ENCODE peak calls at places on chromosomes 12 and 14, in five cellular contexts. One of them, this sample, is unnamed.

GRCh38 chr12:123912415-123913385 is 59.9 kb downstream of the CCDC92 start:
- DNase-seq in left ventricle myocardium inferior: no peak
- DNase-seq in coronary artery: no peak
- DNase-seq in type B pancreatic cell: no peak
- DNase-seq in fibroblast of lung: no peak
- DNase-seq in this sample: no peak

GRCh38 chr14:104550340-104550848 is 29.2 kb upstream of the C14orf180 start:
- DNase-seq in left ventricle myocardium inferior: no peak
- DNase-seq in coronary artery: no peak
- DNase-seq in type B pancreatic cell: peak
- DNase-seq in fibroblast of lung: no peak
- DNase-seq in this sample: no peak

GRCh38 chr14:93490001-93490400 is 59.3 kb downstream of the UNC79 start:
- DNase-seq in left ventricle myocardium inferior: no peak
- DNase-seq in coronary artery: no peak
- DNase-seq in type B pancreatic cell: no peak
- DNase-seq in fibroblast of lung: no peak
- DNase-seq in this sample: no peak

GRCh38 chr12:32139064-32139421 is 32.4 kb downstream of the BICD1 start:
- DNase-seq in left ventricle myocardium inferior: no peak
- DNase-seq in coronary artery: no peak
- DNase-seq in type B pancreatic cell: no peak
- DNase-seq in fibroblast of lung: peak
- DNase-seq in this sample: peak

GRCh38 chr14:38839743-38840375 is 263.2 kb downstream of the SEC23A start:
- DNase-seq in left ventricle myocardium inferior: no peak
- DNase-seq in coronary artery: no peak
- DNase-seq in type B pancreatic cell: no peak
- DNase-seq in fibroblast of lung: peak
- DNase-seq in this sample: no peak

GRCh38 chr12:47896633-47897032 is 8.2 kb downstream of the VDR start:
- DNase-seq in left ventricle myocardium inferior: no peak
- DNase-seq in coronary artery: no peak
- DNase-seq in type B pancreatic cell: no peak
- DNase-seq in fibroblast of lung: no peak
- DNase-seq in this sample: no peak

GRCh38 chr14:24849471-24849870 is 200.5 kb downstream of the STXBP6 start:
- DNase-seq in left ventricle myocardium inferior: no peak
- DNase-seq in coronary artery: no peak
- DNase-seq in type B pancreatic cell: no peak
- DNase-seq in fibroblast of lung: peak
- DNase-seq in this sample: no peak

GRCh38 chr12:70919597-70920035 is 922 bp downstream of the PTPRR start:
- DNase-seq in left ventricle myocardium inferior: no peak
- DNase-seq in coronary artery: no peak
- DNase-seq in type B pancreatic cell: no peak
- DNase-seq in fibroblast of lung: peak
- DNase-seq in this sample: no peak

GRCh38 chr14:81766597-81766996 is 232.9 kb upstream of the SEL1L start:
- DNase-seq in left ventricle myocardium inferior: no peak
- DNase-seq in coronary artery: no peak
- DNase-seq in type B pancreatic cell: no peak
- DNase-seq in fibroblast of lung: no peak
- DNase-seq in this sample: no peak

GRCh38 chr14:65482769-65483438 is 70.4 kb downstream of the FUT8 start:
- DNase-seq in left ventricle myocardium inferior: no peak
- DNase-seq in coronary artery: no peak
- DNase-seq in type B pancreatic cell: no peak
- DNase-seq in fibroblast of lung: no peak
- DNase-seq in this sample: no peak

GRCh38 chr14:102603293-102603907 is 11.0 kb downstream of the RCOR1 start:
- DNase-seq in left ventricle myocardium inferior: no peak
- DNase-seq in coronary artery: no peak
- DNase-seq in type B pancreatic cell: no peak
- DNase-seq in fibroblast of lung: no peak
- DNase-seq in this sample: no peak

GRCh38 chr14:65419593-65420252 is 7.2 kb downstream of the FUT8 start:
- DNase-seq in left ventricle myocardium inferior: no peak
- DNase-seq in coronary artery: no peak
- DNase-seq in type B pancreatic cell: no peak
- DNase-seq in fibroblast of lung: no peak
- DNase-seq in this sample: no peak

GRCh38 chr12:99974146-99974545 is 10.6 kb downstream of the ANKS1B start:
- DNase-seq in left ventricle myocardium inferior: no peak
- DNase-seq in coronary artery: no peak
- DNase-seq in type B pancreatic cell: no peak
- DNase-seq in fibroblast of lung: no peak
- DNase-seq in this sample: no peak

GRCh38 chr12:52636592-52637258 is 15.3 kb downstream of the KRT2 start:
- DNase-seq in left ventricle myocardium inferior: no peak
- DNase-seq in coronary artery: no peak
- DNase-seq in type B pancreatic cell: peak
- DNase-seq in fibroblast of lung: no peak
- DNase-seq in this sample: no peak

GRCh38 chr14:72613975-72614319 is 280.0 kb downstream of the DPF3 start:
- DNase-seq in left ventricle myocardium inferior: no peak
- DNase-seq in coronary artery: no peak
- DNase-seq in type B pancreatic cell: no peak
- DNase-seq in fibroblast of lung: no peak
- DNase-seq in this sample: no peak

GRCh38 chr14:53470351-53471043 is 317.4 kb upstream of the DDHD1 start:
- DNase-seq in left ventricle myocardium inferior: peak
- DNase-seq in coronary artery: no peak
- DNase-seq in type B pancreatic cell: no peak
- DNase-seq in fibroblast of lung: peak
- DNase-seq in this sample: no peak

GRCh38 chr12:132133952-132134652 is 10.0 kb downstream of the DDX51 start:
- DNase-seq in left ventricle myocardium inferior: no peak
- DNase-seq in coronary artery: no peak
- DNase-seq in type B pancreatic cell: no peak
- DNase-seq in fibroblast of lung: no peak
- DNase-seq in this sample: no peak
- TF ChIP-seq CTCF in left ventricle myocardium inferior: no peak
- TF ChIP-seq CTCF in coronary artery: no peak
- TF ChIP-seq CTCF in type B pancreatic cell: no peak
- TF ChIP-seq CTCF in fibroblast of lung: no peak
- TF ChIP-seq CTCF in this sample: no peak

GRCh38 chr14:77315115-77315944 is 5.4 kb downstream of the POMT2 start:
- DNase-seq in left ventricle myocardium inferior: no peak
- DNase-seq in coronary artery: no peak
- DNase-seq in type B pancreatic cell: no peak
- DNase-seq in fibroblast of lung: no peak
- DNase-seq in this sample: no peak

GRCh38 chr14:77313374-77313773 is 7.3 kb downstream of the POMT2 start:
- DNase-seq in left ventricle myocardium inferior: no peak
- DNase-seq in coronary artery: no peak
- DNase-seq in type B pancreatic cell: no peak
- DNase-seq in fibroblast of lung: no peak
- DNase-seq in this sample: no peak

GRCh38 chr14:77311217-77311616 is 9.5 kb downstream of the POMT2 start:
- DNase-seq in left ventricle myocardium inferior: no peak
- DNase-seq in coronary artery: no peak
- DNase-seq in type B pancreatic cell: no peak
- DNase-seq in fibroblast of lung: peak
- DNase-seq in this sample: no peak

GRCh38 chr14:77314539-77314938 is 6.1 kb downstream of the POMT2 start:
- DNase-seq in left ventricle myocardium inferior: no peak
- DNase-seq in coronary artery: no peak
- DNase-seq in type B pancreatic cell: no peak
- DNase-seq in fibroblast of lung: no peak
- DNase-seq in this sample: no peak

DNA sequence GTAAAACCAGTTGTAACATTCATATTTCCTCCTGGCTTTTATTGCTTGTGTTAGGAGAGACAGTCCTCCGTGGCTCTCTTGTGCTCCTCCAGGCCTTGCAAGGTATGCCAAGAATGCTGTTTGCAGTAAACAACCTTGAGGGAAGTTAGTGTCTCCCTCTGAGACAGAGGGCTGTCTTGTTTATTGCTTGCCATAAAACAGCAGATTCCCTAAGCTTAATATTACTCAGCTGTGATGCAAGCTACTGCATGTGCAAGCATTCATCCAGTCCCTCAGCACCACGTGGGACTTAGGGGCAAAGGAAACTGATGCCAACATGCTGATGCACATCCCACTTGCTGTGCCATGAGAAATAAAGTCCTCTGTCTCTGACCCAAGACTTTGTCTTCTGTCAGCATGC is 6.6 kb downstream of the POMT2 start:
- DNase-seq in left ventricle myocardium inferior: no peak
- DNase-seq in coronary artery: no peak
- DNase-seq in type B pancreatic cell: no peak
- DNase-seq in fibroblast of lung: peak
- DNase-seq in this sample: no peak
- TF ChIP-seq CTCF in left ventricle myocardium inferior: no peak
- TF ChIP-seq CTCF in coronary artery: no peak
- TF ChIP-seq CTCF in type B pancreatic cell: no peak
- TF ChIP-seq CTCF in fibroblast of lung: no peak
- TF ChIP-seq CTCF in this sample: no peak

GRCh38 chr14:44700184-44700583 is 193.1 kb upstream of the FSCB start:
- DNase-seq in left ventricle myocardium inferior: no peak
- DNase-seq in coronary artery: no peak
- DNase-seq in type B pancreatic cell: no peak
- DNase-seq in fibroblast of lung: no peak
- DNase-seq in this sample: no peak

GRCh38 chr14:44701563-44702263 is 194.6 kb upstream of the FSCB start:
- DNase-seq in left ventricle myocardium inferior: no peak
- DNase-seq in coronary artery: no peak
- DNase-seq in type B pancreatic cell: no peak
- DNase-seq in fibroblast of lung: no peak
- DNase-seq in this sample: no peak

GRCh38 chr14:44700694-44701093 is 193.6 kb upstream of the FSCB start:
- DNase-seq in left ventricle myocardium inferior: no peak
- DNase-seq in coronary artery: no peak
- DNase-seq in type B pancreatic cell: no peak
- DNase-seq in fibroblast of lung: no peak
- DNase-seq in this sample: no peak

DNA sequence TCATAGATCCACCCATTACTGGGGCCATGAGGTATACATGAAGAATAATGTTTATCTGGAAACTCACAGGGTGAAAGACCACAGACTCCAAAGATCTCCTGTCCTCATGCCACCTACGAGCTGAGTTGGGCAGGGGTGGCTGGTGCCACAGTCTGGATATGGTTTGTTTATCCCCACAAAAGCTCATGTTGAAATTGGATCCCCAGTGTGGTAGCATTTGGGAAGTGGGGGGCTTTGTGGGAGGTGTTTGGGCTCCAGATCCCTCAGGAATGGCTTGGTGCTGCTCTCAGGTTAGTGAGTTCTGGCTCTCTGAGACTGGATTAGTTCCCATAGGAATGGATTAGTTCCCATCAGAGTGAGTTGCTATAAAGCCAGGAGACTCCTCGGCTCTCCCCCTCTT is 192.3 kb upstream of the FSCB start:
- DNase-seq in left ventricle myocardium inferior: no peak
- DNase-seq in coronary artery: no peak
- DNase-seq in type B pancreatic cell: no peak
- DNase-seq in fibroblast of lung: no peak
- DNase-seq in this sample: no peak
- TF ChIP-seq CTCF in left ventricle myocardium inferior: no peak
- TF ChIP-seq CTCF in coronary artery: no peak
- TF ChIP-seq CTCF in type B pancreatic cell: no peak
- TF ChIP-seq CTCF in fibroblast of lung: no peak
- TF ChIP-seq CTCF in this sample: no peak

DNA sequence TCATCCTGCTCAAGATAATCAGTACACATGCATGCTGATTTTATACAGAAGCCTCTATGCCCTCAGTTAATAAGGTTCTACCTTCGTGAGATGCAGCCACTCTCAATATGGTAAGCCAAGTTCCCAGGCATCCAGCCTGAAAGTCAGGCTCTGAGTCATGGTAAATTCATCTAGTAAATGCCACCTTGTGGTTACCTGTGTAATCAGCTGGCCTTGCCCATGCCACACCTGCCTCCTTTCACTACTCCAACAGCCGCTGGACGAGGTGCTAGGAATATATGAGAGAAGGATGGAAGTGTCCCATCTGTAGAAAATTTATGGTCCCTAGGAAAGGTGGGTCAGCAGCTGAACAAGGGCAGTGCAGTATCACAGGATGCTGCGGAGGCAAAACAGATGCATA is 207.3 kb downstream of the SSPN start:
- DNase-seq in left ventricle myocardium inferior: no peak
- DNase-seq in coronary artery: no peak
- DNase-seq in type B pancreatic cell: no peak
- DNase-seq in fibroblast of lung: no peak
- DNase-seq in this sample: no peak
- TF ChIP-seq CTCF in left ventricle myocardium inferior: peak
- TF ChIP-seq CTCF in coronary artery: no peak
- TF ChIP-seq CTCF in type B pancreatic cell: no peak
- TF ChIP-seq CTCF in fibroblast of lung: no peak
- TF ChIP-seq CTCF in this sample: no peak

GRCh38 chr12:120724720-120725119 is 906 bp upstream of the ACADS start:
- DNase-seq in left ventricle myocardium inferior: no peak
- DNase-seq in coronary artery: no peak
- DNase-seq in type B pancreatic cell: no peak
- DNase-seq in fibroblast of lung: no peak
- DNase-seq in this sample: no peak

GRCh38 chr12:120725659-120726509 is at the start of gene ACADS:
- DNase-seq in left ventricle myocardium inferior: peak
- DNase-seq in coronary artery: peak
- DNase-seq in type B pancreatic cell: peak
- DNase-seq in fibroblast of lung: peak
- DNase-seq in this sample: peak

GRCh38 chr12:120725151-120725658 is 421 bp upstream of the ACADS start:
- DNase-seq in left ventricle myocardium inferior: no peak
- DNase-seq in coronary artery: no peak
- DNase-seq in type B pancreatic cell: no peak
- DNase-seq in fibroblast of lung: no peak
- DNase-seq in this sample: no peak

GRCh38 chr12:120726961-120727360 is 1.3 kb downstream of the ACADS start:
- DNase-seq in left ventricle myocardium inferior: no peak
- DNase-seq in coronary artery: no peak
- DNase-seq in type B pancreatic cell: no peak
- DNase-seq in fibroblast of lung: no peak
- DNase-seq in this sample: no peak

DNA sequence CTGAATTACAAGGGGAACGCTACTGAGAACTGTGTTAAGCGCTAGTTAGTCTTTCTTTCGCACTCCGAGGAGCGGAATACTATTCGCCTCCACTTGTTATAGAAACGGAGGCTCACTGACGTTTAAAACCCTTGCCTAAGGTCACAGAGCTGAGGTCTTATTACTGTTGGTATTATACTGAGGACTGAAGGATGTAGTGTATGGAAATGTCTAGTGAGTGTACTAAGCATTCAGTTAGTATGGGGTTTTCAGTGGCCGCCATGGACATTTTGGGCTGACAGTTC is 826 bp downstream of the ACADS start:
- DNase-seq in left ventricle myocardium inferior: no peak
- DNase-seq in coronary artery: no peak
- DNase-seq in type B pancreatic cell: no peak
- DNase-seq in fibroblast of lung: no peak
- DNase-seq in this sample: no peak
- TF ChIP-seq CTCF in left ventricle myocardium inferior: no peak
- TF ChIP-seq CTCF in coronary artery: no peak
- TF ChIP-seq CTCF in type B pancreatic cell: no peak
- TF ChIP-seq CTCF in fibroblast of lung: no peak
- TF ChIP-seq CTCF in this sample: no peak

This sample was measured in activated B cell treated with CpG ODN at 0.5 μM for 24 hours.